ENCODE peak calls at places on chromosomes 7 and 10, in eight cellular contexts. W is NCI-H2171 treated with DMSO at 0.1 percent for 48 hours; H is AG09309; X is GM12864; U is T-helper 2 cell; Q is A172; A is foreskin fibroblast; M is stimulated activated CD4-positive, alpha-beta T cell treated with anti-CD3 and anti-CD28 coated beads, Interleukin-4, amount 100 ng/mL, for 1 hour. J is an unnamed sample.

GRCh38 chr7:137282043-137282442 is 61.5 kb downstream of the PTN start:
- DNase-seq in W (no peak), H (no peak), X (no peak), U (no peak), Q (no peak), A (no peak), M (no peak), J (no peak)

GRCh38 chr7:2986561-2986960 is 57.1 kb downstream of the CARD11 start:
- DNase-seq in W (no peak), H (no peak), X (no peak), U (no peak), Q (no peak), A (no peak), M (no peak), J (no peak)

GRCh38 chr10:48464871-48465736 is 139.8 kb downstream of the ARHGAP22 start:
- DNase-seq in W (no peak), H (no peak), X (no peak), U (no peak), Q (no peak), A (no peak), M (no peak), J (no peak)

GRCh38 chr10:47423476-47423875 is 39.4 kb upstream of the ZNF488 start:
- DNase-seq in W (no peak), H (no peak), X (no peak), U (no peak), Q (no peak), A (no peak), M (no peak), J (no peak)

GRCh38 chr7:149237502-149237901 is 1.9 kb upstream of the ZNF212 start:
- DNase-seq in W (no peak), H (no peak), X (no peak), U (no peak), Q (no peak), A (no peak), M (no peak), J (no peak)

GRCh38 chr10:63236113-63236935 is 103.2 kb downstream of the NRBF2 start:
- DNase-seq in W (no peak), H (peak; percentile 82), X (peak; percentile 42), U (no peak), Q (peak; percentile 93), A (peak; percentile 91), M (no peak), J (no peak)

GRCh38 chr10:104368406-104368805 is 14.8 kb downstream of the CFAP58 start:
- DNase-seq in W (no peak), H (no peak), X (no peak), U (no peak), Q (no peak), A (no peak), M (no peak), J (no peak)

GRCh38 chr7:116211006-116211912 is 920 bp downstream of the TES start:
- DNase-seq in W (peak; percentile 19), H (peak; percentile 42), X (peak; percentile 64), U (peak; percentile 90), Q (peak; percentile 97), A (peak; percentile 94), M (peak; percentile 67), J (no peak)

J was measured in DMS 273 treated with DMSO at 0.1 percent for 48 hours.